ENCODE peak calls at places on chromosomes 13 and 19, in four cellular contexts. S, M, L and Y are unnamed samples.

GRCh38 chr19:47824396-47824795 is 2.7 kb downstream of the CRX start:
- DNase-seq in S (no peak), M (no peak), L (no peak), Y (no peak)

GRCh38 chr13:80989241-80989640 is 648.3 kb upstream of the SPRY2 start:
- DNase-seq in S (no peak), M (no peak), L (no peak), Y (no peak)

GRCh38 chr13:30735025-30735967 is at the start of gene ALOX5AP:
- DNase-seq in S (no peak), M (peak), L (no peak), Y (no peak)

GRCh38 chr19:47109541-47110375 is 3.8 kb downstream of the ZC3H4 start:
- DNase-seq in S (peak), M (no peak), L (no peak), Y (no peak)

GRCh38 chr13:38381840-38382239 is 32.2 kb downstream of the UFM1 start:
- DNase-seq in S (peak), M (no peak), L (no peak), Y (no peak)

GRCh38 chr19:2887391-2887914 is 13.3 kb upstream of the ZNF57 start:
- DNase-seq in S (peak), M (no peak), L (no peak), Y (peak)

GRCh38 chr19:42129399-42130253 is 2.6 kb downstream of the POU2F2 start:
- DNase-seq in S (no peak), M (no peak), L (no peak), Y (peak)

GRCh38 chr13:114154476-114154875 is 22.1 kb upstream of the RASA3 start:
- DNase-seq in S (no peak), M (no peak), L (no peak), Y (peak)

GRCh38 chr13:24032252-24032651 is 128.3 kb upstream of the SPATA13 start:
- DNase-seq in S (peak), M (no peak), L (no peak), Y (peak)

GRCh38 chr13:27830010-27830409 is 37.7 kb downstream of the GSX1 start:
- DNase-seq in S (peak), M (peak), L (peak), Y (peak)

DNA sequence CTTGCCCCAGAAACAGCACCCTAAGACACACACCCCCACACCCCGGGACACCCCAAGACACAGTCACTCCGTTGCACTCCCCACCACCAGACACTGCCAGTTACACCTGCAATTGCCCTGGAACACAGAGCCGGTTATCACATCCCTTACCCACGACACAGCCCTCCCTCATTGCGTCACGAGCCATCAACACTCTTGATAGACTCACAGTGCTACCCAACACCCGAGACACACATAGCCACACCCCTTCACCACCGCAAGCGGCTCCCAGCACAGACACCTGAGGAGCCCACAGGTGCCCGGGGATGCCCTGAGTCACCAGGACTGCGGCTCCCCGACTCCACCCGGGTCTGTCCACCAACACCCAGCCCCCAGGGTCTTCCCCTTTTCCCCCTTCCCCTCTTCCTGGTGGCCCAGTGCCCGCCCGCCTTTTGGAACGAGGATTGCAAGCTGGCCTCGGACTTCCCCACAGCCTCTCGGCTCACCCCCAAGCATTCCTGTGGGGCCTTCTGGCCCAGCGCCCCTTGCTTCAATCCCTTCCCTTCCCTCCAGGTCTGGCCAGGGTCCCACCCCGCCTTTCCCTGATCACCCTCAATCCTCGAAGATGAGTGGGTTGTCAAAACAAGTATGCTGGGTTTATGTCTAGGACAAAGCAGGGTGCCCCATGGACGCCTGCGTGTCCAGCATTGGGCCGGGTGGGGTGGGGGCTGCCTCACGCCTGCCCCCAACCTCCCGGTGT is 1.7 kb upstream of the PTGER1 start:
- DNase-seq in S (peak), M (no peak), L (no peak), Y (peak)
- H3K27ac ChIP-seq in S (peak), M (no peak), L (no peak), Y (no peak)

GRCh38 chr13:100870898-100871297 is 196.3 kb upstream of the TMTC4 start:
- DNase-seq in S (no peak), M (no peak), L (no peak), Y (no peak)

GRCh38 chr13:100875392-100876043 is 200.9 kb upstream of the TMTC4 start:
- DNase-seq in S (peak), M (no peak), L (no peak), Y (peak)

GRCh38 chr13:100876044-100876403 is 201.4 kb upstream of the TMTC4 start:
- DNase-seq in S (no peak), M (no peak), L (no peak), Y (no peak)

GRCh38 chr13:100872761-100873160 is 198.2 kb upstream of the TMTC4 start:
- DNase-seq in S (peak), M (no peak), L (no peak), Y (peak)
- H3K27ac ChIP-seq in S (no peak), M (no peak), L (no peak), Y (no peak)

GRCh38 chr19:40744554-40745401 is 5.5 kb downstream of the ACTMAP start:
- DNase-seq in S (no peak), M (no peak), L (no peak), Y (no peak)
- H3K27ac ChIP-seq in S (no peak), M (no peak), L (peak), Y (peak)

GRCh38 chr13:40679586-40679985 is 13.1 kb upstream of the FOXO1 start:
- DNase-seq in S (no peak), M (no peak), L (no peak), Y (no peak)

GRCh38 chr13:40680659-40681323 is 14.3 kb upstream of the FOXO1 start:
- DNase-seq in S (no peak), M (no peak), L (no peak), Y (no peak)

GRCh38 chr13:40682449-40683240 is 16.2 kb upstream of the FOXO1 start:
- DNase-seq in S (peak), M (no peak), L (no peak), Y (no peak)

GRCh38 chr13:40677064-40677463 is 10.6 kb upstream of the FOXO1 start:
- DNase-seq in S (no peak), M (no peak), L (no peak), Y (no peak)

DNA sequence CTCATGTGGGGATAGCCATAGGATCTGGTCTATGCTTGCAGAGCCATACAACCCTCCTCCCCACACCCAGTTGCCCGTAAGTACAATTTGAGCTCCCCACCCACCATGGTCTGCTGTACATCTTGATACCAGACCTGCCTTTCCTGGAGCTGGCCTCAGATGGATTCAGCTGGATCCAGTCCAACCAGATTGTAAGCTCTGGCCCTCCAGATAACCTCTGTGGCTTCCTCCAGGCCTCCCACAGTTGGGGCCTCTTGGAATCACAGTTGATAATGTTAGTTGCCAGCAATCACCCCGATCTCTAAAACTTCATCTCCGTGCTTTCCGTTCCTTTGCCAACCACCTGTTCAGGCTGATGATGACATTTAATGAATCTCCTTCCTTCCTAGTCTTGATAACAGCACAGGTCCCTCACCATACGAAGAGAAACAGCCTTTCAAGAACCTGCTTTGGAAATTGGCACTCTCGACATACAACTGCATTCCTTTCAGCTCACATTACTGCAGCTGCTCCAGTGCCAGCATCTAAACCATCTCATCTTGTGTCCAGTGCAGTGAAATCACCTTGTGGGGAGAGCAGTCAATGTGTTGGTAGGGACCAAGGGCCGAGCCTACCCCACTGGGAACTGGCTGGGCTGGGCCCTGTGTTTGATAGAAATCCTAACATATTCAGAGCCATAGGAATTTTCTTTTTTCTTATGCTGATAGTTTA is 15.1 kb upstream of the FOXO1 start:
- DNase-seq in S (no peak), M (no peak), L (no peak), Y (no peak)
- H3K27ac ChIP-seq in S (no peak), M (no peak), L (no peak), Y (no peak)

GRCh38 chr19:55340784-55341147 is 1.1 kb downstream of the KMT5C start:
- DNase-seq in S (no peak), M (no peak), L (no peak), Y (peak)
- H3K27ac ChIP-seq in S (no peak), M (no peak), L (no peak), Y (peak)

DNA sequence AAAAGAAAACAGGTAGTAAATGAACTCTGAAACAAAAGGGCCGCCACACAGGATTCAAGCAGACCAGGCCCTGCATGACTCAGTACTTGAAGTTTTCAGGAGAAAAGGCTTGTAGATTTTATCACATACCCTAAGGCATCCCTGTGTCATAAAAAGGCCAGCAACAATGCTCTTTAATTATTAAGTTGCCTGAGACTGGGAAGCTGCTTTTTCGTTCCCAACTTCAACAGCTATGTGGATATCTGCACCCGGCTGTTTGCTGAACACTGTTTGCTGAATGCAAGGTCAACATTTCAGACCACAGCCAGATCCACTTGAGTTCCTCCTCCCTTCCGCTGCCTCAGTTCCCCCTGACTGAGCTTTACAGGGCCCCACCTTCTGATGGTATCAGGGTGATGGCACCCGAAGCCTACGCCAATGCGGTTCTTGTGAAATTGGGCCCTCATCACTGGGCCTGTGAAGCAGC is 6.1 kb upstream of the ECH1 start:
- DNase-seq in S (no peak), M (no peak), L (no peak), Y (peak)
- H3K27ac ChIP-seq in S (no peak), M (no peak), L (no peak), Y (no peak)

DNA sequence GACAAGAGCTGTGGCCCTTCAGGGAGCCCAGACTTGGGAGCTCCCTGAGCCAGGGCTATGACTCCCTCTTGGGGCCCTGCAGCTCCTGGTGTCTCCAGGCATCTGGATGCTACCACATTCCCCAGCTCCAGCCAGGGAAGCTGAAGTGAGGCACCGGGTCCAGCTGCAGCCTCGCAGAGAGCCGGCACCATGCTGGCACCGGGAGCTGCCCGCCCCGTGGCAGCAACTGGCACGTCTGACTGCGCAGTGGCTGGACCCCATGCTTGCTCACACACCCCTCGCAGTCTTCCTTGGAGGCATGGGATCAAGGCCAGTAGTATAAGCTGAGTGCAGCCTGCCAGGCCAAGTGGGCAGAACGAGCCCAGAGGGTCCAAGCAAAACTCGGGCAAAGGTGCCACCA is 7.4 kb downstream of the IGFL4 start:
- DNase-seq in S (no peak), M (no peak), L (no peak), Y (no peak)
- H3K27ac ChIP-seq in S (no peak), M (no peak), L (no peak), Y (no peak)

GRCh38 chr19:33090179-33090578 is 9.2 kb downstream of the GPATCH1 start:
- DNase-seq in S (no peak), M (no peak), L (no peak), Y (no peak)

GRCh38 chr19:33089061-33089460 is 8.1 kb downstream of the GPATCH1 start:
- DNase-seq in S (no peak), M (no peak), L (no peak), Y (no peak)

GRCh38 chr19:33080761-33081681 is at the start of gene GPATCH1:
- DNase-seq in S (peak), M (peak), L (peak), Y (peak)

GRCh38 chr19:33086955-33087354 is 6.0 kb downstream of the GPATCH1 start:
- DNase-seq in S (no peak), M (no peak), L (no peak), Y (no peak)

GRCh38 chr19:33085570-33086128 is 4.7 kb downstream of the GPATCH1 start:
- DNase-seq in S (no peak), M (no peak), L (no peak), Y (peak)
- H3K27ac ChIP-seq in S (no peak), M (no peak), L (no peak), Y (no peak)